ENCODE peak calls at places on chromosomes 3 and 15, in nine cellular contexts. F is AG08396; P is activated CD4-positive, alpha-beta T cell treated with anti-CD3 and anti-CD28 coated beads for 1 hour; R is GM23248; Y is Ammon's horn; Z is NCI-H748 treated with DMSO at 0.1 percent for 48 hours; A is smooth muscle cell of the brain vasculature; E is vagina; C is D341Med. O is an unnamed sample.

GRCh38 chr3:114506622-114507300 is 212.9 kb downstream of the TIGIT start:
- DNase-seq in E (no peak), F (no peak), Y (no peak), P (no peak), A (no peak), Z (no peak), R (peak), C (no peak), O (no peak)

GRCh38 chr3:171799501-171799900 is 10.8 kb downstream of the PLD1 start:
- DNase-seq in Y (no peak), F (no peak), A (no peak), P (no peak), Z (no peak), E (no peak), C (no peak), R (no peak), O (no peak)

GRCh38 chr3:136380530-136380929 is 130.4 kb downstream of the PCCB start:
- DNase-seq in E (no peak), Y (no peak), R (peak), F (no peak), A (no peak), C (no peak), P (no peak), Z (no peak), O (no peak)

GRCh38 chr3:154334973-154335420 is 10.7 kb upstream of the DHX36 start:
- DNase-seq in F (peak), Z (peak), R (peak), A (peak), E (no peak), P (no peak), Y (peak), C (peak), O (peak)

GRCh38 chr15:28181386-28181785 is 82.3 kb upstream of the OCA2 start:
- DNase-seq in C (no peak), F (no peak), Z (no peak), R (no peak), A (no peak), Y (no peak), P (no peak), E (no peak), O (no peak)

GRCh38 chr3:151816091-151816604 is 2.2 kb downstream of the AADAC start:
- DNase-seq in F (peak), Y (peak), C (no peak), P (no peak), R (peak), Z (peak), E (no peak), A (no peak), O (no peak)

GRCh38 chr15:72312605-72313447 is 7.1 kb downstream of the CELF6 start:
- DNase-seq in Z (peak), F (peak), E (peak), C (peak), Y (peak), R (peak), A (no peak), P (peak), O (peak)

GRCh38 chr3:48472673-48472922 is 26.1 kb downstream of the ATRIP start:
- DNase-seq in P (no peak), C (peak), Z (no peak), F (no peak), A (no peak), R (no peak), Y (no peak), E (no peak), O (no peak)

GRCh38 chr3:39911465-39912309 is 102.3 kb downstream of the MYRIP start:
- DNase-seq in F (no peak), Z (no peak), A (no peak), C (no peak), R (peak), Y (no peak), P (no peak), E (no peak), O (no peak)

GRCh38 chr3:97830627-97831026 is 8.8 kb downstream of the CRYBG3 start:
- DNase-seq in R (no peak), P (no peak), E (no peak), A (no peak), Z (no peak), Y (no peak), C (no peak), F (no peak), O (no peak)

GRCh38 chr3:187735383-187735782 is 9.9 kb downstream of the BCL6 start:
- DNase-seq in Z (no peak), F (no peak), A (no peak), Y (no peak), E (no peak), P (no peak), R (no peak), C (no peak), O (no peak)

GRCh38 chr15:33310481-33311311 is at the start of gene RYR3:
- DNase-seq in A (no peak), E (no peak), C (peak), Z (peak), R (peak), P (no peak), F (no peak), Y (peak), O (no peak)

O was measured in MM.1S.